ENCODE peak calls at places on chromosomes 7 and 10, in eight cellular contexts. D is retina; L is heart left ventricle; N is GM12865; Y is activated T-helper 9 cell treated with anti-CD3 and anti-CD28 coated beads, Interleukin-2, amount 50 U/mL, for 16 hours; E is fibroblast of lung; H is NT2/D1; S is GM13977. B is an unnamed sample.

GRCh38 chr7:127231415-127231814 is 21.3 kb downstream of the GRM8 start:
- DNase-seq in D (no peak), L (no peak), N (no peak), Y (no peak), E (no peak), H (no peak), S (no peak), B (no peak)

GRCh38 chr7:29296421-29296820 is 101.8 kb downstream of the CHN2 start:
- DNase-seq in D (no peak), L (no peak), N (no peak), Y (no peak), E (no peak), H (peak; percentile 65), S (no peak), B (no peak)

GRCh38 chr10:79163663-79163970 is 94.9 kb downstream of the ZMIZ1 start:
- DNase-seq in D (no peak), L (no peak), N (no peak), Y (no peak), E (no peak), H (no peak), S (no peak), B (no peak)

GRCh38 chr7:17640730-17641377 is 299.4 kb downstream of the SNX13 start:
- DNase-seq in D (peak; percentile 36), L (no peak), N (peak; percentile 51), Y (no peak), E (peak; percentile 25), H (peak; percentile 65), S (peak; percentile 19), B (no peak)

GRCh38 chr7:32494946-32495297 is 367 bp upstream of the AVL9 start:
- DNase-seq in D (no peak), L (no peak), N (no peak), Y (no peak), E (no peak), H (no peak), S (no peak), B (no peak)

GRCh38 chr10:130194194-130194990 is 58.2 kb downstream of the GLRX3 start:
- DNase-seq in D (no peak), L (no peak), N (no peak), Y (no peak), E (peak; percentile 6), H (no peak), S (no peak), B (no peak)

GRCh38 chr10:97499561-97500296 is 1.0 kb downstream of the UBTD1 start:
- DNase-seq in D (peak; percentile 43), L (peak; percentile 69), N (no peak), Y (no peak), E (peak; percentile 62), H (no peak), S (no peak), B (no peak)

GRCh38 chr7:20795881-20796280 is 9.2 kb upstream of the SP8 start:
- DNase-seq in D (peak; percentile 21), L (no peak), N (no peak), Y (no peak), E (no peak), H (no peak), S (no peak), B (no peak)

GRCh38 chr10:4121531-4122380 is 336.7 kb upstream of the KLF6 start:
- DNase-seq in D (no peak), L (no peak), N (peak; percentile 32), Y (no peak), E (no peak), H (no peak), S (no peak), B (no peak)

GRCh38 chr10:113706623-113707022 is 26.9 kb downstream of the CASP7 start:
- DNase-seq in D (no peak), L (no peak), N (no peak), Y (no peak), E (no peak), H (no peak), S (no peak), B (no peak)

GRCh38 chr10:49161411-49161997 is 26.7 kb downstream of the TMEM273 start:
- DNase-seq in D (no peak), L (no peak), N (no peak), Y (no peak), E (peak; percentile 66), H (peak; percentile 28), S (no peak), B (no peak)

GRCh38 chr7:24501452-24502134 is 71.7 kb upstream of the PALS2 start:
- DNase-seq in D (no peak), L (no peak), N (no peak), Y (no peak), E (no peak), H (no peak), S (no peak), B (no peak)

GRCh38 chr10:99766282-99766681 is 16.2 kb upstream of the ABCC2 start:
- DNase-seq in D (no peak), L (no peak), N (peak; percentile 78), Y (no peak), E (no peak), H (no peak), S (peak; percentile 36), B (no peak)

GRCh38 chr7:30970594-30971094 is 6.9 kb downstream of the GHRHR start:
- DNase-seq in D (no peak), L (no peak), N (peak; percentile 21), Y (no peak), E (no peak), H (peak; percentile 59), S (peak; percentile 4), B (no peak)

GRCh38 chr10:103238506-103239252 is 7.0 kb upstream of the RPEL1 start:
- DNase-seq in D (no peak), L (peak; percentile 35), N (no peak), Y (no peak), E (peak; percentile 46), H (no peak), S (no peak), B (no peak)

GRCh38 chr10:103759100-103759781 is 96.1 kb downstream of the SH3PXD2A start:
- DNase-seq in D (no peak), L (peak; percentile 79), N (peak; percentile 32), Y (no peak), E (peak; percentile 87), H (no peak), S (peak; percentile 69), B (no peak)

GRCh38 chr7:29342761-29343160 is 148.2 kb downstream of the CHN2 start:
- DNase-seq in D (no peak), L (no peak), N (no peak), Y (no peak), E (peak; percentile 70), H (no peak), S (no peak), B (no peak)

GRCh38 chr7:152709307-152710133 is 33.6 kb upstream of the XRCC2 start:
- DNase-seq in D (peak; percentile 65), L (no peak), N (no peak), Y (no peak), E (peak; percentile 62), H (no peak), S (no peak), B (no peak)

GRCh38 chr7:2012981-2013380 is 219.8 kb downstream of the MAD1L1 start:
- DNase-seq in D (peak; percentile 23), L (peak; percentile 55), N (no peak), Y (no peak), E (peak; percentile 60), H (no peak), S (no peak), B (no peak)

GRCh38 chr10:29067161-29067560 is 221.7 kb upstream of the LYZL1 start:
- DNase-seq in D (no peak), L (no peak), N (no peak), Y (no peak), E (peak; percentile 67), H (no peak), S (no peak), B (no peak)

GRCh38 chr10:70935631-70936030 is 47.3 kb upstream of the PCBD1 start:
- DNase-seq in D (no peak), L (no peak), N (no peak), Y (no peak), E (no peak), H (no peak), S (no peak), B (no peak)

GRCh38 chr7:26688388-26688787 is 176.0 kb downstream of the SKAP2 start:
- DNase-seq in D (no peak), L (no peak), N (no peak), Y (no peak), E (no peak), H (no peak), S (no peak), B (no peak)

GRCh38 chr7:24580283-24580946 is 7.2 kb downstream of the PALS2 start:
- DNase-seq in D (no peak), L (no peak), N (no peak), Y (no peak), E (peak; percentile 20), H (no peak), S (no peak), B (no peak)

GRCh38 chr10:8052970-8053445 is 1.5 kb upstream of the GATA3 start:
- DNase-seq in D (no peak), L (no peak), N (no peak), Y (no peak), E (no peak), H (no peak), S (no peak), B (no peak)

GRCh38 chr7:22109761-22110160 is 164.1 kb upstream of the CDCA7L start:
- DNase-seq in D (no peak), L (no peak), N (peak; percentile 57), Y (no peak), E (peak; percentile 21), H (peak; percentile 51), S (no peak), B (no peak)

GRCh38 chr7:131147604-131148003 is 180.1 kb upstream of the MKLN1 start:
- DNase-seq in D (no peak), L (no peak), N (no peak), Y (no peak), E (no peak), H (no peak), S (no peak), B (no peak)

GRCh38 chr10:81959016-81959415 is 84.0 kb downstream of the NRG3 start:
- DNase-seq in D (no peak), L (no peak), N (no peak), Y (no peak), E (no peak), H (no peak), S (no peak), B (no peak)

GRCh38 chr7:72298912-72299311 is 113.2 kb downstream of the CALN1 start:
- DNase-seq in D (no peak), L (no peak), N (no peak), Y (no peak), E (no peak), H (no peak), S (no peak), B (no peak)

GRCh38 chr10:24468281-24468751 is 255.4 kb downstream of the ARHGAP21 start:
- DNase-seq in D (no peak), L (peak; percentile 40), N (no peak), Y (no peak), E (peak; percentile 58), H (no peak), S (no peak), B (no peak)